ENCODE peak calls at places on chromosomes 12 and 14, in six cellular contexts. Y, Q, D, U, O and Z are unnamed samples.

GRCh38 chr12:49521391-49521790 is 17.4 kb upstream of the KCNH3 start:
- DNase-seq in Q (no peak), Y (no peak), D (no peak), U (no peak), O (no peak), Z (no peak)

GRCh38 chr12:109880049-109880931 is at the start of gene GLTP:
- DNase-seq in O (peak; percentile 51), U (peak; percentile 94), D (peak; percentile 75), Y (peak; percentile 93), Q (peak; percentile 91), Z (peak; percentile 84)

GRCh38 chr12:22286569-22286968 is 47.9 kb downstream of the ST8SIA1 start:
- DNase-seq in Q (no peak), Y (no peak), D (no peak), O (no peak), U (no peak), Z (no peak)

GRCh38 chr12:94997061-94997460 is 6.4 kb downstream of the NDUFA12 start:
- DNase-seq in Q (no peak), Y (no peak), O (no peak), D (no peak), U (no peak), Z (no peak)

GRCh38 chr12:100461330-100461973 is 12.2 kb upstream of the NR1H4 start:
- DNase-seq in D (no peak), Q (no peak), U (no peak), O (no peak), Y (no peak), Z (no peak)

GRCh38 chr14:57389646-57390036 is 745 bp upstream of the NAA30 start:
- DNase-seq in Y (peak; percentile 11), D (no peak), Q (peak; percentile 8), O (no peak), U (no peak), Z (no peak)

GRCh38 chr14:102046337-102047278 is 40.2 kb downstream of the HSP90AA1 start:
- DNase-seq in Q (peak; percentile 44), D (no peak), Y (peak; percentile 53), U (peak; percentile 83), O (peak; percentile 80), Z (no peak)

GRCh38 chr12:121465921-121466799 is 66.2 kb downstream of the RNF34 start:
- DNase-seq in D (no peak), U (peak; percentile 77), O (no peak), Q (peak; percentile 50), Y (peak; percentile 58), Z (peak; percentile 19)

GRCh38 chr12:11954181-11954580 is 116.6 kb upstream of the BCL2L14 start:
- DNase-seq in U (no peak), O (no peak), Y (peak; percentile 19), Q (no peak), D (no peak), Z (no peak)

GRCh38 chr14:100891501-100892445 is 11.7 kb downstream of the RTL1 start:
- DNase-seq in O (no peak), U (peak; percentile 38), D (peak; percentile 22), Y (no peak), Q (no peak), Z (no peak)

GRCh38 chr14:77892890-77893484 is 93.1 kb downstream of the ADCK1 start:
- DNase-seq in D (no peak), Y (no peak), Q (no peak), U (no peak), O (no peak), Z (no peak)

GRCh38 chr14:56199095-56199975 is 81.1 kb downstream of the PELI2 start:
- DNase-seq in U (no peak), Y (no peak), D (peak; percentile 63), Q (no peak), O (no peak), Z (no peak)

GRCh38 chr14:54003064-54003463 is 46.4 kb upstream of the BMP4 start:
- DNase-seq in D (no peak), Y (no peak), O (no peak), U (no peak), Q (no peak), Z (no peak)

GRCh38 chr12:92971869-92972524 is 42.9 kb upstream of the EEA1 start:
- DNase-seq in D (no peak), Q (no peak), Y (no peak), O (no peak), U (no peak), Z (no peak)

GRCh38 chr14:104186575-104186974 is 48.2 kb downstream of the KIF26A start:
- DNase-seq in Y (no peak), O (no peak), Q (no peak), D (no peak), U (no peak), Z (no peak)

GRCh38 chr12:116365606-116366455 is 88.3 kb upstream of the MED13L start:
- DNase-seq in O (no peak), D (no peak), Q (no peak), U (no peak), Y (no peak), Z (no peak)

GRCh38 chr14:98931126-98931525 is 340.9 kb downstream of the BCL11B start:
- DNase-seq in Y (no peak), D (no peak), U (no peak), O (no peak), Q (no peak), Z (no peak)

GRCh38 chr12:55797068-55797467 is 20.5 kb downstream of the SARNP start:
- DNase-seq in D (no peak), U (no peak), Y (peak; percentile 20), Q (peak; percentile 11), O (no peak), Z (no peak)

GRCh38 chr14:49303952-49304516 is 282.1 kb downstream of the RPS29 start:
- DNase-seq in D (no peak), U (no peak), Y (peak; percentile 22), O (peak; percentile 35), Q (peak; percentile 68), Z (no peak)

GRCh38 chr12:45893240-45893639 is 97.1 kb downstream of the SCAF11 start:
- DNase-seq in O (no peak), Y (peak; percentile 23), U (no peak), Q (no peak), D (no peak), Z (no peak)

GRCh38 chr12:56634837-56635538 is 4.9 kb upstream of the BAZ2A start:
- DNase-seq in Y (peak; percentile 82), O (no peak), D (peak; percentile 61), U (peak; percentile 86), Q (peak; percentile 53), Z (peak; percentile 47)

GRCh38 chr12:31226639-31227038 is 99.3 kb downstream of the SINHCAF start:
- DNase-seq in Q (no peak), O (no peak), U (no peak), Y (no peak), D (no peak), Z (no peak)

GRCh38 chr14:59274991-59275391 is 86.5 kb downstream of the DAAM1 start:
- DNase-seq in Y (no peak), O (no peak), D (no peak), Q (no peak), U (peak; percentile 64), Z (no peak)

GRCh38 chr12:24776856-24777255 is 172.0 kb downstream of the BCAT1 start:
- DNase-seq in U (no peak), D (no peak), Y (no peak), Q (no peak), O (no peak), Z (no peak)

GRCh38 chr12:106974525-106974924 is 12.4 kb downstream of the MTERF2 start:
- DNase-seq in U (no peak), Y (no peak), D (no peak), Q (no peak), O (no peak), Z (no peak)

GRCh38 chr12:34033628-34034296 is 11.5 kb downstream of the ALG10 start:
- DNase-seq in U (no peak), Y (no peak), O (no peak), D (no peak), Q (no peak), Z (no peak)

GRCh38 chr12:13661005-13661887 is 320.2 kb downstream of the GRIN2B start:
- DNase-seq in O (peak; percentile 61), D (no peak), Y (peak; percentile 46), U (no peak), Q (peak; percentile 58), Z (no peak)

GRCh38 chr12:123634142-123634561 is 523 bp downstream of the GTF2H3 start:
- DNase-seq in Y (peak; percentile 21), U (no peak), O (no peak), D (no peak), Q (peak; percentile 4), Z (no peak)

GRCh38 chr12:26280869-26281268 is 85.5 kb downstream of the SSPN start:
- DNase-seq in O (no peak), Y (no peak), U (no peak), Q (no peak), D (no peak), Z (no peak)

GRCh38 chr14:22314183-22314820 is 274.7 kb downstream of the DAD1 start:
- DNase-seq in D (no peak), Y (no peak), Q (peak; percentile 49), O (no peak), U (no peak), Z (no peak)

GRCh38 chr12:79822475-79822874 is 112.4 kb downstream of the PPP1R12A start:
- DNase-seq in Y (no peak), U (no peak), D (no peak), Q (no peak), O (no peak), Z (no peak)

GRCh38 chr12:115700896-115701465 is 576.5 kb downstream of the MED13L start:
- DNase-seq in Y (no peak), D (no peak), O (no peak), U (no peak), Q (no peak), Z (no peak)

GRCh38 chr12:59115995-59116394 is 195.7 kb upstream of the LRIG3 start:
- DNase-seq in U (no peak), Q (no peak), D (no peak), Y (no peak), O (no peak), Z (no peak)

GRCh38 chr14:92683041-92683440 is 65.4 kb downstream of the LGMN start:
- DNase-seq in Q (no peak), O (no peak), D (no peak), Y (no peak), U (peak; percentile 18), Z (no peak)

GRCh38 chr12:105561981-105562726 is 231.7 kb downstream of the C12orf75 start:
- DNase-seq in D (no peak), O (no peak), Q (no peak), Y (no peak), U (no peak), Z (no peak)

GRCh38 chr12:64083285-64084210 is 138.5 kb downstream of the KICS2 start:
- DNase-seq in Q (no peak), O (peak; percentile 78), Y (no peak), D (no peak), U (no peak), Z (no peak)

GRCh38 chr12:56601503-56601902 is 28.6 kb downstream of the BAZ2A start:
- DNase-seq in U (no peak), Q (peak; percentile 28), O (no peak), Y (peak; percentile 61), D (no peak), Z (peak; percentile 27)